ENCODE peak calls at places on chromosomes 16 and 17, in five cellular contexts. X is GM23248, J is PC-3, Q is PC-9, A is GM23338. C is an unnamed sample.

GRCh38 chr17:78234261-78234865 is 2.9 kb downstream of the TMEM235 start:
- DNase-seq in X (no peak), J (no peak), Q (no peak), A (no peak), C (no peak)

GRCh38 chr16:3012246-3012645 is 477 bp upstream of the CLDN9 start:
- DNase-seq in X (no peak), J (no peak), Q (peak; percentile 71), A (peak; percentile 82), C (no peak)

GRCh38 chr17:43814714-43815113 is 18.2 kb downstream of the MPP3 start:
- DNase-seq in X (peak; percentile 89), J (peak; percentile 76), Q (peak; percentile 7), A (no peak), C (no peak)

GRCh38 chr16:78577597-78577996 is 478.1 kb downstream of the WWOX start:
- DNase-seq in X (no peak), J (no peak), Q (no peak), A (no peak), C (no peak)

GRCh38 chr16:87806608-87807546 is 41.1 kb upstream of the KLHDC4 start:
- DNase-seq in X (peak; percentile 94), J (peak; percentile 68), Q (peak; percentile 85), A (no peak), C (peak; percentile 18)

GRCh38 chr17:74227681-74228080 is 14.3 kb downstream of the TTYH2 start:
- DNase-seq in X (no peak), J (no peak), Q (no peak), A (no peak), C (no peak)

GRCh38 chr17:72308744-72309395 is 188.1 kb downstream of the SOX9 start:
- DNase-seq in X (no peak), J (peak; percentile 16), Q (no peak), A (no peak), C (no peak)

GRCh38 chr16:72124148-72124547 is 30.5 kb downstream of the DHX38 start:
- DNase-seq in X (no peak), J (no peak), Q (no peak), A (no peak), C (no peak)

GRCh38 chr17:4806420-4806769 is 557 bp upstream of the PLD2 start:
- DNase-seq in X (no peak), J (no peak), Q (no peak), A (peak; percentile 70), C (no peak)

GRCh38 chr16:68823401-68823800 is 19.9 kb upstream of the TANGO6 start:
- DNase-seq in X (peak; percentile 91), J (no peak), Q (peak; percentile 37), A (peak; percentile 69), C (no peak)

GRCh38 chr17:2851615-2852014 is 55.4 kb downstream of the RAP1GAP2 start:
- DNase-seq in X (no peak), J (no peak), Q (no peak), A (no peak), C (no peak)

GRCh38 chr17:2849327-2849670 is 53.1 kb downstream of the RAP1GAP2 start:
- DNase-seq in X (peak; percentile 20), J (no peak), Q (no peak), A (peak; percentile 68), C (no peak)

GRCh38 chr17:2852211-2852610 is 56.0 kb downstream of the RAP1GAP2 start:
- DNase-seq in X (no peak), J (no peak), Q (no peak), A (no peak), C (no peak)

GRCh38 chr17:2852729-2853110 is 56.5 kb downstream of the RAP1GAP2 start:
- DNase-seq in X (no peak), J (no peak), Q (no peak), A (peak; percentile 73), C (no peak)

GRCh38 chr17:2850991-2851390 is 54.8 kb downstream of the RAP1GAP2 start:
- DNase-seq in X (peak; percentile 37), J (no peak), Q (no peak), A (no peak), C (no peak)
- H3K4me2 ChIP-seq in X (no peak overlapping the region), J (no peak overlapping the region), Q (no peak overlapping the region), A (no peak overlapping the region), C (no peak overlapping the region)

GRCh38 chr17:27949304-27949703 is 56.1 kb upstream of the LYRM9 start:
- DNase-seq in X (no peak), J (no peak), Q (no peak), A (peak; percentile 53), C (no peak)

GRCh38 chr17:27944546-27945332 is 51.6 kb upstream of the LYRM9 start:
- DNase-seq in X (no peak), J (no peak), Q (no peak), A (peak; percentile 64), C (no peak)

GRCh38 chr17:27946521-27946920 is 53.4 kb upstream of the LYRM9 start:
- DNase-seq in X (no peak), J (no peak), Q (no peak), A (no peak), C (no peak)

GRCh38 chr17:27945333-27945616 is 52.1 kb upstream of the LYRM9 start:
- DNase-seq in X (no peak), J (no peak), Q (no peak), A (no peak), C (no peak)

GRCh38 chr17:27947005-27947406 is 53.8 kb upstream of the LYRM9 start:
- DNase-seq in X (no peak), J (no peak), Q (no peak), A (no peak), C (no peak)
- TF ChIP-seq EZH2 in X (no peak), J (no peak), Q (no peak), A (no peak), C (no peak)

GRCh38 chr17:32386844-32387243 is 36.9 kb downstream of the ZNF207 start:
- DNase-seq in X (peak; percentile 59), J (peak; percentile 55), Q (no peak), A (no peak), C (no peak)

GRCh38 chr17:32385121-32385520 is 35.2 kb downstream of the ZNF207 start:
- DNase-seq in X (no peak), J (no peak), Q (no peak), A (no peak), C (no peak)

GRCh38 chr17:32383926-32384434 is 34.0 kb downstream of the ZNF207 start:
- DNase-seq in X (no peak), J (no peak), Q (no peak), A (no peak), C (no peak)

GRCh38 chr17:32385971-32386370 is 36.0 kb downstream of the ZNF207 start:
- DNase-seq in X (no peak), J (no peak), Q (no peak), A (no peak), C (no peak)

GRCh38 chr17:32382526-32383223 is 32.7 kb downstream of the ZNF207 start:
- DNase-seq in X (no peak), J (no peak), Q (no peak), A (no peak), C (no peak)
- H3F3A ChIP-seq in X (peaks cover 47% of the 10 kb centered on the region), J (no peaks in the 10 kb centered on the region), Q (peaks cover 66% of the 10 kb centered on the region), A (peaks cover 7% of the 10 kb centered on the region), C (peaks cover 3% of the 10 kb centered on the region)

GRCh38 chr17:82899941-82900340 is 60.1 kb upstream of the ZNF750 start:
- DNase-seq in X (no peak), J (no peak), Q (no peak), A (no peak), C (no peak)
- H3K4me2 ChIP-seq in X (no peak overlapping the region), J (no peak overlapping the region), Q (no peak overlapping the region), A (no peak overlapping the region), C (no peak overlapping the region)

GRCh38 chr17:41734139-41734948 is at the start of gene HAP1:
- DNase-seq in X (peak; percentile 40), J (peak; percentile 50), Q (peak; percentile 48), A (peak; percentile 76), C (peak; percentile 39)
- TF ChIP-seq EZH2 in X (peak; percentile 48), J (no peak), Q (peak; percentile 76), A (peak; percentile 26), C (no peak)

GRCh38 chr16:81888520-81889394 is 109.7 kb downstream of the PLCG2 start:
- DNase-seq in X (no peak), J (no peak), Q (no peak), A (no peak), C (no peak)
- H3F3A ChIP-seq in X (no peaks in the 10 kb centered on the region), J (no peaks in the 10 kb centered on the region), Q (no peaks in the 10 kb centered on the region), A (no peaks in the 10 kb centered on the region), C (no peaks in the 10 kb centered on the region)

C was measured in MM.1S.